ENCODE peak calls at places on chromosomes 16 and 17, in nine cellular contexts. H is stomach; N is GM23338; J is esophagus squamous epithelium; A is hepatocyte; U is fibroblast of lung; L is CD8-positive, alpha-beta memory T cell; C is heart right ventricle; O is GM23248. X is an unnamed sample. For H3K4me1, the result is how much of the 10 kb centered on the place peaks cover.

GRCh38 chr17:67602974-67603373 is 114.8 kb upstream of the NOL11 start:
- DNase-seq in H (peak), N (peak), J (no peak), A (peak), U (peak), L (peak), C (no peak), O (peak), X (no peak)

GRCh38 chr17:42050360-42051012 is at the start of gene C17orf113:
- DNase-seq in H (peak), N (peak), J (no peak), A (peak), U (peak), L (peak), C (peak), O (peak), X (peak)

GRCh38 chr16:75497558-75497957 is 2.3 kb upstream of the CHST6 start:
- DNase-seq in H (no peak), N (no peak), J (no peak), A (no peak), U (peak), L (no peak), C (no peak), O (peak), X (no peak)

GRCh38 chr17:41917192-41917591 is 1.6 kb downstream of the ACLY start:
- DNase-seq in H (no peak), N (no peak), J (no peak), A (peak), U (peak), L (no peak), C (no peak), O (peak), X (no peak)

GRCh38 chr16:80948886-80949502 is 57.7 kb downstream of the CMC2 start:
- DNase-seq in H (no peak), N (peak), J (no peak), A (peak), U (no peak), L (no peak), C (peak), O (peak), X (peak)

GRCh38 chr16:84143081-84143480 is 1.9 kb downstream of the HSDL1 start:
- DNase-seq in H (no peak), N (no peak), J (no peak), A (no peak), U (no peak), L (no peak), C (no peak), O (no peak), X (no peak)

GRCh38 chr16:56226840-56227525 is 35.7 kb downstream of the GNAO1 start:
- DNase-seq in H (no peak), N (no peak), J (no peak), A (no peak), U (no peak), L (no peak), C (no peak), O (no peak), X (no peak)

GRCh38 chr17:37327341-37328090 is 48.3 kb upstream of the C17orf78 start:
- DNase-seq in H (no peak), N (no peak), J (no peak), A (no peak), U (peak), L (no peak), C (no peak), O (peak), X (no peak)

GRCh38 chr17:8155341-8156173 is 3.4 kb upstream of the PER1 start:
- DNase-seq in H (peak), N (peak), J (no peak), A (peak), U (no peak), L (peak), C (peak), O (no peak), X (peak)

GRCh38 chr17:49708515-49709161 is 874 bp upstream of the SLC35B1 start:
- DNase-seq in H (no peak), N (peak), J (no peak), A (no peak), U (peak), L (no peak), C (no peak), O (peak), X (peak)

GRCh38 chr17:48374650-48375230 is 55.3 kb downstream of the SKAP1 start:
- DNase-seq in H (peak), N (peak), J (no peak), A (peak), U (no peak), L (peak), C (no peak), O (peak), X (no peak)

GRCh38 chr16:86343111-86343642 is 167.2 kb upstream of the FOXF1 start:
- DNase-seq in H (peak), N (no peak), J (no peak), A (peak), U (peak), L (no peak), C (peak), O (peak), X (peak)

GRCh38 chr16:52528393-52529080 is 18.4 kb downstream of the TOX3 start:
- DNase-seq in H (peak), N (peak), J (no peak), A (no peak), U (no peak), L (no peak), C (no peak), O (no peak), X (no peak)
- H3K4me3 ChIP-seq in H (no peak), N (no peak), J (no peak), A (no peak), U (no peak), L (no peak), C (no peak), O (no peak), X (no peak)

DNA sequence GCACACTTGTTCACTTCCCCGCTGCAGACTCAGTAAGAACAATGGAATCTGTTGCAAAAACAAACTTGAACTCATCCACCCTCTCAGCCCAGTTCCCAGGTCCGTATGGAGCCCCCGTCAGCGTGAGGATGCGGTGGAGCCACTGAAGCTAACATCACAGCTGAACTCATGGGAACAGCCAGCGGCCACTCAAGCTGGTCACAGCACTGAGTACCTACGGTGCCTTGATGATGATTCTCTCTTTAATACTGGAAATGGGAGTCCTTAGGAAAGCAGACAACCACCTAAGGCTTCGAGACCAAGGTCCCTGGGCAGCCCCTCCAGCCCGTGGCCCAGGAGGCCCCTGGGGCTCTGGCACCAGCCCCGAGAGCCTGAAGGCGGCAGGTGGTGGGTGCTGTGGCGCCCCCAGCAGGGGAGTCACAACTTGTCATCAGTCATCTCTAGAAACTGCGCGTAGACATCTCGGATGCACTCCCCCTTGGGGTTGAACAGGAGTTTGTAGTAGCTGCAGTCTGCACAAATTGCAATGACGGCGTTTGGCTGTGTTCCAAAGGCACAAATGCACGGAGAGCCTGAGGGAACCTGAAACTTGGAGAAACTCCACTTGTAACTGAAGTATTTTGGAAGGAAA is 31.0 kb upstream of the RHOT1 start:
- DNase-seq in H (peak), N (peak), J (no peak), A (peak), U (peak), L (peak), C (peak), O (peak), X (peak)
- H3K4me1 ChIP-seq in H (under half), N (under half), J (under half), A (under half), U (under half), L (under half), C (under half), O (under half), X (under half)

GRCh38 chr16:1299012-1299867 is 10.2 kb upstream of the UBE2I start:
- DNase-seq in H (peak), N (no peak), J (no peak), A (peak), U (no peak), L (no peak), C (no peak), O (no peak), X (no peak)

GRCh38 chr16:1298406-1298805 is 11.0 kb upstream of the UBE2I start:
- DNase-seq in H (no peak), N (no peak), J (no peak), A (no peak), U (no peak), L (no peak), C (no peak), O (no peak), X (no peak)

GRCh38 chr16:1301562-1301961 is 7.9 kb upstream of the UBE2I start:
- DNase-seq in H (no peak), N (no peak), J (no peak), A (no peak), U (no peak), L (no peak), C (no peak), O (no peak), X (peak)

GRCh38 chr16:1299868-1300203 is 9.6 kb upstream of the UBE2I start:
- DNase-seq in H (no peak), N (no peak), J (no peak), A (no peak), U (no peak), L (no peak), C (no peak), O (no peak), X (peak)

DNA sequence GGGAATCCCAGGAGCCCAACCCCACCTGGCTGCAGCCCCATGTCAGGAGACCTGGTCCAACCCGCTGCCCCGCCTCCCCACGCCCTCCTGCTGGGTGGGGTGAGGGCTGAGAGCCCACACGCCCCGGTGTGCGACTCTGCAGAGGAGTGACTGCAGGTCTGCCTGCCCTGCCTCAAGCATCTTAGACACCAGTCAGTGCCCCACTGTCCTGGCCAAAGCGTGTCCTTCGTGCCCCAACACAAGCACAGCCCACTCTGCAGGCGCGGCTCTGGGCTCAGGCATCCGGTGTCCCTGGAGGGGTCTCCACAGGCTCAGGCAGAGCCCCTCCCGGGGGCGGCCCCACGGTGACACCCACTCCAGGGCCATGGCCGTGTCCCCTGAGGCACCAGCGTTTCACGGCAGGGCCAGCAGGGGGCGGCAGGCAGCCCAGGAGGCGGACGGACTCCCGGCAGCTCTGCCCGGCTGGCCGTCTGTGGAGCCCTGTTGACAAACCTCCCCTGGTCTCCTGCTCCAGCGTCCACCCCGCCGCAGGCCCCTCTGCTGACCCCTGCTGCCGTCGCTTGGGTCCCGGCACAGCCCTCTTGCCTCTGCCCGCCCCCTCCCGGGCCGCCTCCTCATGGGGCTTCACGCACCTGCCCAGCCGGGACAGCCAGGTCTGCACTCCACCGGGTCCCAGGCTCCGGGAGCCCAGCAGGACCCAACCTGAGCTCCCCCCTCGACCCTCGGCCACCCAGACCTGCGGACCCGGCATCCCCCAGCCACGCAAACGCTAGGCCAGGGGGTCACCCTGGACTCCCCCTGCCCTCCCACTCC is 8.6 kb upstream of the UBE2I start:
- DNase-seq in H (peak), N (peak), J (no peak), A (peak), U (no peak), L (peak), C (peak), O (peak), X (peak)
- H3K4me3 ChIP-seq in H (peak), N (peak), J (peak), A (no peak), U (peak), L (no peak), C (peak), O (no peak), X (no peak)

DNA sequence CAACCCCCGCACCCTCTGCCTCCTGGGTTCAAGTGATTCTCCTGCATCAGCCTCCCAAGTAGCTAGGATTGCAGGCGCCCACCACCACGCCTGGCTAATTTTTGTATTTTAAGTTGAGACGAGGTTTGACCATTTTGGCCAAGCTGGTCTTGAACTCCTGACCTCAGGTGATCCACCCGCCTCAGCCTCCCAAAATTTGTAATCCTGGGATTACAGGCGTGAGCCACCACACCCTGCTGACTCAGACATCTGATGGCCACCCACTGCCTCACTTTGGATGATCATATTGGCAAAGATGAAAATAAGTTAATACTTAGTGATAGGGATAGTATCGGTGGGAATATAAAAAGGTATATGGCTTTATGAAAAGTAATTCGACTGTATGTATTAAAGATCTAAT is 55.9 kb downstream of the GRB2 start:
- DNase-seq in H (no peak), N (no peak), J (no peak), A (no peak), U (no peak), L (no peak), C (no peak), O (no peak), X (no peak)
- H3K4me1 ChIP-seq in H (under half), N (half or more), J (half or more), A (under half), U (under half), L (half or more), C (under half), O (under half), X (under half)